ENCODE peak calls at places on chromosomes 5 and 9, in eight cellular contexts. S is GM10248; R is HTR-8/SVneo; P is left ventricle myocardium inferior; F is activated CD4-positive, alpha-beta T cell treated with anti-CD3 and anti-CD28 coated beads, Interleukin-2, amount 50 U/mL, for 1 hour; L is MCF 10A; H is H9; Y is HT1080. J is an unnamed sample.

GRCh38 chr5:59351076-59351794 is 542.3 kb downstream of the PDE4D start:
- DNase-seq in L (peak; percentile 4), P (no peak), Y (no peak), S (no peak), F (no peak), R (no peak), H (no peak), J (peak; percentile 23)

GRCh38 chr5:1270933-1271914 is 23.6 kb downstream of the TERT start:
- DNase-seq in Y (no peak), L (no peak), F (no peak), R (no peak), P (no peak), H (no peak), S (no peak), J (no peak)

GRCh38 chr9:99259231-99259918 is 37.3 kb downstream of the SEC61B start:
- DNase-seq in F (peak; percentile 28), H (peak; percentile 61), S (peak; percentile 32), Y (no peak), P (peak; percentile 88), R (no peak), L (no peak), J (no peak)

GRCh38 chr9:128082173-128082572 is 14.1 kb downstream of the SLC25A25 start:
- DNase-seq in H (no peak), R (no peak), P (no peak), S (no peak), F (no peak), L (peak; percentile 84), Y (no peak), J (no peak)

GRCh38 chr5:160020969-160021368 is 12.0 kb downstream of the TTC1 start:
- DNase-seq in P (no peak), R (no peak), Y (no peak), F (no peak), S (no peak), L (no peak), H (no peak), J (no peak)

GRCh38 chr9:72038408-72038807 is 22.0 kb downstream of the C9orf57 start:
- DNase-seq in R (no peak), L (no peak), S (no peak), H (no peak), P (peak; percentile 44), F (no peak), Y (no peak), J (no peak)

GRCh38 chr5:150559701-150560100 is 51.8 kb downstream of the NDST1 start:
- DNase-seq in Y (no peak), R (no peak), F (no peak), L (peak; percentile 44), H (no peak), S (no peak), P (no peak), J (no peak)

GRCh38 chr5:153883829-153884228 is 154.9 kb downstream of the FAM114A2 start:
- DNase-seq in S (no peak), P (no peak), R (peak; percentile 27), H (no peak), Y (peak; percentile 11), F (no peak), L (no peak), J (no peak)

GRCh38 chr9:134025606-134026541 is 593 bp downstream of the BRD3OS start:
- DNase-seq in Y (peak; percentile 38), F (peak; percentile 39), S (peak; percentile 62), H (peak; percentile 77), L (no peak), P (peak; percentile 34), R (peak; percentile 29), J (no peak)

GRCh38 chr5:177435847-177436536 is 9.5 kb downstream of the GRK6 start:
- DNase-seq in S (no peak), H (no peak), L (no peak), Y (no peak), P (no peak), F (no peak), R (no peak), J (no peak)

J was measured in smooth muscle cell of the brain vasculature.